ENCODE peak calls at places on chromosome 18, in ten cellular contexts. V is CD4-positive, alpha-beta T cell; Y is tibial artery; U is cardiac muscle cell; O is spleen; G is AG04450; A is brain microvascular endothelial cell; L is CD8-positive, alpha-beta memory T cell; K is uterus; Q is heart right ventricle. C is an unnamed sample.
A peak's percentile ranks its signal among the peaks of the same experiment; 100 is the strongest.

GRCh38 chr18:47935321-47935720 is 4.9 kb upstream of the SMAD2 start:
- DNase-seq in V (no peak), Y (no peak), U (no peak), O (no peak), G (no peak), A (no peak), L (no peak), K (no peak), Q (no peak), C (no peak)

GRCh38 chr18:79507546-79508480 is 112.1 kb downstream of the NFATC1 start:
- DNase-seq in V (no peak), Y (peak; percentile 84), U (no peak), O (peak; percentile 86), G (no peak), A (peak; percentile 28), L (no peak), K (peak; percentile 79), Q (peak; percentile 87), C (peak; percentile 82)

GRCh38 chr18:70490008-70490933 is 201.4 kb downstream of the SOCS6 start:
- DNase-seq in V (peak; percentile 9), Y (peak; percentile 37), U (peak; percentile 75), O (no peak), G (no peak), A (peak; percentile 44), L (no peak), K (no peak), Q (peak; percentile 23), C (peak; percentile 48)

GRCh38 chr18:79507076-79507545 is 111.4 kb downstream of the NFATC1 start:
- DNase-seq in V (no peak), Y (peak; percentile 72), U (peak; percentile 20), O (peak; percentile 88), G (no peak), A (peak; percentile 29), L (no peak), K (peak; percentile 63), Q (peak; percentile 83), C (peak; percentile 76)

GRCh38 chr18:55588001-55588875 is at the start of gene TCF4:
- DNase-seq in V (no peak), Y (peak; percentile 51), U (peak; percentile 86), O (peak; percentile 89), G (no peak), A (peak; percentile 34), L (no peak), K (peak; percentile 59), Q (peak; percentile 73), C (peak; percentile 61)

GRCh38 chr18:59623456-59624383 is 73.5 kb downstream of the CCBE1 start:
- DNase-seq in V (no peak), Y (peak; percentile 34), U (no peak), O (no peak), G (no peak), A (peak; percentile 45), L (no peak), K (peak; percentile 50), Q (no peak), C (peak; percentile 47)

GRCh38 chr18:61643884-61644647 is 248.7 kb downstream of the RNF152 start:
- DNase-seq in V (no peak), Y (no peak), U (no peak), O (no peak), G (no peak), A (no peak), L (no peak), K (no peak), Q (no peak), C (no peak)

GRCh38 chr18:63683152-63683551 is 19.6 kb upstream of the SERPINB11 start:
- DNase-seq in V (no peak), Y (no peak), U (peak; percentile 14), O (no peak), G (peak; percentile 73), A (peak; percentile 96), L (no peak), K (no peak), Q (no peak), C (no peak)

GRCh38 chr18:42030586-42031182 is 75.7 kb downstream of the PIK3C3 start:
- DNase-seq in V (no peak), Y (no peak), U (peak; percentile 61), O (no peak), G (no peak), A (peak; percentile 29), L (no peak), K (no peak), Q (no peak), C (peak; percentile 22)

GRCh38 chr18:48330016-48330991 is 78.9 kb downstream of the ZBTB7C start:
- DNase-seq in V (no peak), Y (no peak), U (no peak), O (peak; percentile 43), G (no peak), A (peak; percentile 70), L (no peak), K (no peak), Q (no peak), C (peak; percentile 54)

GRCh38 chr18:79493211-79493800 is 97.6 kb downstream of the NFATC1 start:
- DNase-seq in V (no peak), Y (no peak), U (no peak), O (peak; percentile 74), G (no peak), A (no peak), L (no peak), K (no peak), Q (no peak), C (peak; percentile 3)

GRCh38 chr18:7584646-7585271 is 17.6 kb downstream of the PTPRM start:
- DNase-seq in V (no peak), Y (no peak), U (no peak), O (no peak), G (no peak), A (no peak), L (no peak), K (no peak), Q (no peak), C (no peak)

GRCh38 chr18:22349966-22350365 is 67.7 kb downstream of the CTAGE1 start:
- DNase-seq in V (no peak), Y (no peak), U (no peak), O (no peak), G (no peak), A (no peak), L (no peak), K (no peak), Q (no peak), C (no peak)
- H3K27ac ChIP-seq in V (no peak overlapping the region), Y (peak overlapping the region; percentile 85), U (no peak overlapping the region), O (peak overlapping the region; percentile 86), G (no peak overlapping the region), A (peak overlapping the region; percentile 91), L (no peak overlapping the region), K (peak overlapping the region; percentile 98), Q (peak overlapping the region; percentile 93), C (peak overlapping the region; percentile 16)

DNA sequence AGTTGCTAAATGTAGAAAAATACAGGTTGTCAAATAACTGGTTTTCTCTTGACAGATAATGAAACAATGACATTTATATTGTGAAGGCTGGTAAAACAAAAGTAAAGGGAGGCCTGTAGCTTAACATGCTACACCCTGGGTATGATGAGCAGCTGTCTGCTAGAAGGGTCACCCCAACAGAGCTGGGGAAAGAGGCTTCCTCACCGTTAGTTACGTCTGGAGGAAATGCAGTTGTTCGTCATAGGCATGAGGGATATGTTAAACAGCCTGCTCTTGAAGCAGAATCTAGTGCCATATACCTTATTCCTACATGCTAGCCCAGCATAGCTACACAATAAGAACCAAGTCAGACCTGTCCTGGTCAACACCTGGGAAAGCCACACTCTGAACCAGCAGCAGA is 49.9 kb downstream of the LPIN2 start:
- DNase-seq in V (peak; percentile 43), Y (no peak), U (no peak), O (no peak), G (no peak), A (no peak), L (no peak), K (no peak), Q (no peak), C (no peak)
- H3K27ac ChIP-seq in V (peak overlapping the region; percentile 88), Y (peak overlapping the region; percentile 74), U (no peak overlapping the region), O (peak overlapping the region; percentile 80), G (no peak overlapping the region), A (no peak overlapping the region), L (peak overlapping the region; percentile 32), K (peak overlapping the region; percentile 20), Q (no peak overlapping the region), C (no peak overlapping the region)

GRCh38 chr18:44342167-44342566 is 338.5 kb upstream of the SETBP1 start:
- DNase-seq in V (no peak), Y (no peak), U (no peak), O (no peak), G (no peak), A (peak; percentile 22), L (no peak), K (no peak), Q (no peak), C (no peak)
- H3K27ac ChIP-seq in V (no peak overlapping the region), Y (no peak overlapping the region), U (no peak overlapping the region), O (no peak overlapping the region), G (no peak overlapping the region), A (no peak overlapping the region), L (no peak overlapping the region), K (no peak overlapping the region), Q (no peak overlapping the region), C (no peak overlapping the region)

GRCh38 chr18:46462523-46462922 is 194.5 kb downstream of the LOXHD1 start:
- DNase-seq in V (no peak), Y (no peak), U (no peak), O (peak; percentile 63), G (no peak), A (no peak), L (no peak), K (no peak), Q (no peak), C (no peak)

GRCh38 chr18:46468431-46469180 is 188.4 kb downstream of the LOXHD1 start:
- DNase-seq in V (no peak), Y (no peak), U (no peak), O (peak; percentile 56), G (no peak), A (no peak), L (no peak), K (no peak), Q (no peak), C (no peak)

GRCh38 chr18:46469186-46469915 is 187.7 kb downstream of the LOXHD1 start:
- DNase-seq in V (no peak), Y (no peak), U (peak; percentile 28), O (no peak), G (no peak), A (no peak), L (no peak), K (no peak), Q (no peak), C (no peak)

GRCh38 chr18:46464926-46465655 is 191.9 kb downstream of the LOXHD1 start:
- DNase-seq in V (no peak), Y (no peak), U (no peak), O (peak; percentile 24), G (no peak), A (no peak), L (no peak), K (no peak), Q (no peak), C (no peak)

DNA sequence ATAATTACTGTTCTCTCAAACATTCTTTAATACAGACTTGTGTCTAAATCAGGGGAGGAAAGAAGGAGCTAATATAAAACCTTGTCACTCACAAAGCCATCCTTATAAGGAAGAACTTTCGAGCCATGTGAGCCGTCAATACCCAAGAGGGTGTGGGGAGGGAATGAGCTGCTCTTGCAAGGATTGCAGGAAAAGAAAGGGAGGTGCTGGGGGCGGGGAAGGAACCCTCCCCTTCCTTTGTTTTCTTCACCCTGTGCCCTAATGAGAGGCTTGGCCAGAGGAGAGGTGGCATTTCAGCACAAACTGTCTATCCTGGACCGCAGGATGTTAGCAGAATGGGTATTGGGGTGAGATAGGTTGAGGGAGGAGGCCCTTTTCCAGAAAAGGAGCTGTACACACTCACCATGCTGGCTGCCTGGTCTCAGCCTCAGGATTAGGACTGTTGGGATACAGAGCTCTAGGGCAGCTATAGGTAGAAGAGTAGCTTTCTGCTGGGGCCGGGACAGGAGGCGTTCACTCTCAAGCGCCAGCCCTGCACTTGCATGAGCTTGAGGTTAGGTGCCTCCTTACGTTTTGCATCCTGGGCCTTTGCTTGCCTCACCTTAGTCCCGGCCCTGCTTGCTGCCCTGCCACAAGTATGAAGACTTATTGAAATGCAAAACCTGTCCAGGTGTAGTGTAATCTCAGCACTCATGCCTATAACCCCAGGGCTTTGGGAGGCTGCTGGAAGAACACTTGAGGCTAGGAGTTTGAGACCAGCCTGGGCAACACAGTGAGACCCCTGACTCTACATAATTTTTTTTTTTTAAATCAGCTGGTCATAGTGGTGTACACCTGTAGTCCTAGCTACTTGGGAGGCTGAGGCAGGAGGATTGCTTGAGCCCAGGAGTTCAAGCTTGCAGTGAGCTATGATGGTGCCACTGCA is 190.5 kb downstream of the LOXHD1 start:
- DNase-seq in V (no peak), Y (no peak), U (peak; percentile 39), O (peak; percentile 45), G (no peak), A (no peak), L (no peak), K (no peak), Q (no peak), C (no peak)
- H3K27ac ChIP-seq in V (no peak overlapping the region), Y (no peak overlapping the region), U (no peak overlapping the region), O (no peak overlapping the region), G (no peak overlapping the region), A (no peak overlapping the region), L (no peak overlapping the region), K (no peak overlapping the region), Q (no peak overlapping the region), C (no peak overlapping the region)

C was measured in adrenal gland.